ENCODE peak calls at places on chromosomes 1 and 21, in four cellular contexts. Q, G, O and R are unnamed samples.

GRCh38 chr1:223771814-223772770 is 59.8 kb downstream of the CAPN2 start:
- DNase-seq in Q (no peak), G (no peak), O (peak), R (no peak)

GRCh38 chr1:201376464-201377374 is 761 bp downstream of the TNNT2 start:
- DNase-seq in Q (no peak), G (peak), O (no peak), R (no peak)

GRCh38 chr1:31877544-31877943 is 60.6 kb downstream of the PTP4A2 start:
- DNase-seq in Q (no peak), G (no peak), O (no peak), R (no peak)

GRCh38 chr1:3373175-3373574 is 81.3 kb upstream of the ARHGEF16 start:
- DNase-seq in Q (no peak), G (no peak), O (no peak), R (no peak)

GRCh38 chr1:158251160-158251559 is 3.1 kb upstream of the CD1A start:
- DNase-seq in Q (no peak), G (no peak), O (no peak), R (no peak)

GRCh38 chr1:108046021-108046420 is 81.0 kb upstream of the VAV3 start:
- DNase-seq in Q (no peak), G (no peak), O (no peak), R (no peak)

GRCh38 chr1:54125671-54126070 is 27.1 kb downstream of the CDCP2 start:
- DNase-seq in Q (peak), G (no peak), O (no peak), R (no peak)

GRCh38 chr1:23619299-23620188 is 60.2 kb upstream of the ID3 start:
- DNase-seq in Q (peak), G (peak), O (no peak), R (peak)

GRCh38 chr1:24704411-24705259 is 40.6 kb upstream of the CLIC4 start:
- DNase-seq in Q (no peak), G (no peak), O (no peak), R (no peak)

GRCh38 chr1:240100351-240100750 is 8.7 kb downstream of the FMN2 start:
- DNase-seq in Q (no peak), G (no peak), O (no peak), R (no peak)

GRCh38 chr1:36419569-36419968 is 21.9 kb upstream of the LSM10 start:
- DNase-seq in Q (no peak), G (no peak), O (peak), R (no peak)

GRCh38 chr1:154344977-154345837 is 19.9 kb downstream of the ATP8B2 start:
- DNase-seq in Q (peak), G (no peak), O (no peak), R (no peak)

GRCh38 chr1:203776636-203777035 is 11.7 kb downstream of the LAX1 start:
- DNase-seq in Q (no peak), G (no peak), O (no peak), R (no peak)

GRCh38 chr21:39633770-39634181 is 21.0 kb downstream of the B3GALT5 start:
- DNase-seq in Q (no peak), G (no peak), O (no peak), R (no peak)

GRCh38 chr1:153790996-153791855 is 16.0 kb downstream of the SLC27A3 start:
- DNase-seq in Q (peak), G (no peak), O (peak), R (no peak)

GRCh38 chr1:36089393-36090121 is 865 bp downstream of the ADPRS start:
- DNase-seq in Q (no peak), G (no peak), O (peak), R (no peak)

GRCh38 chr1:4801192-4801924 is 146.9 kb downstream of the AJAP1 start:
- DNase-seq in Q (peak), G (no peak), O (peak), R (no peak)

GRCh38 chr1:186812560-186812959 is 16.2 kb upstream of the PLA2G4A start:
- DNase-seq in Q (no peak), G (no peak), O (no peak), R (no peak)

GRCh38 chr1:69791311-69791710 is 223.6 kb downstream of the LRRC7 start:
- DNase-seq in Q (no peak), G (no peak), O (no peak), R (no peak)

GRCh38 chr1:6052543-6053205 is 7.0 kb downstream of the KCNAB2 start:
- DNase-seq in Q (peak), G (peak), O (no peak), R (no peak)

GRCh38 chr1:229199892-229200291 is 71.0 kb upstream of the RAB4A start:
- DNase-seq in Q (no peak), G (no peak), O (no peak), R (no peak)

GRCh38 chr1:199463521-199464127 is 563.9 kb upstream of the NR5A2 start:
- DNase-seq in Q (no peak), G (no peak), O (no peak), R (no peak)

GRCh38 chr1:222048030-222048632 is 306.2 kb upstream of the DUSP10 start:
- DNase-seq in Q (no peak), G (no peak), O (no peak), R (no peak)

GRCh38 chr21:28963831-28964230 is 28.8 kb downstream of the LTN1 start:
- DNase-seq in Q (no peak), G (no peak), O (no peak), R (no peak)

GRCh38 chr1:15128520-15129313 is 24.8 kb upstream of the TMEM51 start:
- DNase-seq in Q (peak), G (peak), O (peak), R (peak)

GRCh38 chr1:97920832-97921571 is at the start of gene DPYD:
- DNase-seq in Q (peak), G (peak), O (peak), R (peak)

GRCh38 chr1:13922440-13922839 is 222.5 kb downstream of the PRDM2 start:
- DNase-seq in Q (no peak), G (no peak), O (no peak), R (no peak)

GRCh38 chr21:41431788-41432548 is 5.9 kb downstream of the MX1 start:
- DNase-seq in Q (no peak), G (no peak), O (no peak), R (peak)

GRCh38 chr1:6041432-6042062 is 4.1 kb upstream of the KCNAB2 start:
- DNase-seq in Q (peak), G (no peak), O (no peak), R (no peak)

GRCh38 chr1:1440941-1441888 is 5.7 kb downstream of the VWA1 start:
- DNase-seq in Q (peak), G (no peak), O (no peak), R (peak)

GRCh38 chr1:24541711-24542346 is 14.1 kb upstream of the NCMAP start:
- DNase-seq in Q (no peak), G (no peak), O (no peak), R (no peak)

GRCh38 chr21:41763398-41763931 is 3.4 kb downstream of the RIPK4 start:
- DNase-seq in Q (no peak), G (no peak), O (no peak), R (no peak)

GRCh38 chr1:220313576-220313975 is 41.3 kb upstream of the RAB3GAP2 start:
- DNase-seq in Q (no peak), G (no peak), O (no peak), R (no peak)

GRCh38 chr1:9753121-9753531 is 70.6 kb downstream of the CLSTN1 start:
- DNase-seq in Q (peak), G (no peak), O (no peak), R (no peak)

GRCh38 chr1:18557621-18558465 is 72.8 kb upstream of the PAX7 start:
- DNase-seq in Q (no peak), G (no peak), O (no peak), R (no peak)
- TF ChIP-seq CTCF in Q (no peak), G (no peak), O (no peak), R (no peak)

DNA sequence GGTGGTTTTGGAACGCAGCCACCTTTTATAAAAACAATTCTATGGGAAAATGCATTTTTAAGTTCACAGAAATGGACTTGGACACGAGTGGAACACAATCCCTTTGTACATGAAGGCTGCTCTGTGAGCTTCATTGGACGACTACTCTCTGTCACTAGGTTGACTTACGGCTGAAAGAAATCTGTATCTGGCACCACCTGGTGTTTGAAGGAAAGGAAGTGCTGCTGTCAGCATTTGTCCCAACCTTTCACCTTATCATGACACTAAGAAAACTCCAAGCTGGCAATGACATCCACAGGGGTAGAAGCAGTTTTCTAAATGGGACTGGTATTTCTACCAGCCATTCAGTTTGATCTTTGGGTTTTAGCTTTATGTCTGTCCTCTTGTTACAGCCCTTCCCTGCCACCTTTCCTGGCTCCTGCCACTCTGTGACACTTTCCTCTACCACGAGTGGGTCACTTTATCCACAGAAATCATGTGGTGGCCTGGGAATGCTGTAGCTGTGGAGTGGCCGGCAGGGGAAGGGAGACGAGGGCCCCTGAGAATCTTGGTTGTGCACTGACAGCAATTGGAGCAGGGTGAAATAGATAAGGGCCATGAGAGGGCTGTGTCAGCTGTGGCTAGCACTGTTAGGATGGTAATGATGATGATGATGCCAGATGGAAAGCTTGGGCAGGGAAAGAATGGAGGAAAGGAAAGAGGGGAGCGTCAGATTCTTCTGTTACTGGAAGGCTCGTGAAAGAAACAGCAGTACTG is 85.2 kb downstream of the TBX19 start:
- DNase-seq in Q (no peak), G (no peak), O (no peak), R (no peak)
- TF ChIP-seq CTCF in Q (no peak), G (peak), O (no peak), R (no peak)

GRCh38 chr1:209883341-209883971 is 54.6 kb upstream of the SYT14 start:
- DNase-seq in Q (no peak), G (no peak), O (no peak), R (no peak)
- TF ChIP-seq CTCF in Q (no peak), G (no peak), O (no peak), R (no peak)

GRCh38 chr1:234371414-234371813 is 1.8 kb upstream of the COA6 start:
- DNase-seq in Q (no peak), G (no peak), O (no peak), R (no peak)
- TF ChIP-seq CTCF in Q (no peak), G (no peak), O (no peak), R (no peak)

GRCh38 chr1:19239876-19240275 is 11.4 kb downstream of the EMC1 start:
- DNase-seq in Q (no peak), G (no peak), O (no peak), R (no peak)

GRCh38 chr1:19232526-19232851 is 18.8 kb downstream of the EMC1 start:
- DNase-seq in Q (peak), G (no peak), O (peak), R (no peak)

GRCh38 chr1:19229229-19229628 is 19.2 kb upstream of the UBR4 start:
- DNase-seq in Q (no peak), G (no peak), O (no peak), R (no peak)

GRCh38 chr1:19229828-19230325 is 19.8 kb upstream of the UBR4 start:
- DNase-seq in Q (no peak), G (no peak), O (no peak), R (no peak)

DNA sequence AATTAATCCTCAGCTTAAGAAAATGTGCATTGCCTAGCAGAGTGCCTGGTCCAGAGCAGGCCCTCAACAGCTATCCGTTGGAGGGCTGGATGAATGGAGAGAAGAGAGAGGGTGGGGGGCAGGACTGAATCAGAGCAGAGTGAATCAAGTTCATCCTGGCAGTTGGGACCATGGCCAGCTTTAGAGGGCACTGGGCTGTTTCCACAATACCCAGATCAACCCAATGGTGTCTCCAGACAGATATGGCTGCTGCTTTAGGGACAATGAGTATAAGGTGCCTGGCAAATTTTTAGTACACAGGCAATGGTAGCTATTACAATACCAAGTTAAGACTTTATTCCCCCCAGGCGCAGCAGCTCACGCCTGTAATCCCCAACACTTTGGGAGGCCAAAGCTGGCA is 17.1 kb downstream of the EMC1 start:
- DNase-seq in Q (no peak), G (no peak), O (no peak), R (no peak)
- TF ChIP-seq CTCF in Q (no peak), G (no peak), O (no peak), R (no peak)

GRCh38 chr21:35444391-35444790 is 395.3 kb upstream of the RUNX1 start:
- DNase-seq in Q (no peak), G (no peak), O (no peak), R (no peak)

GRCh38 chr21:35441868-35442582 is 392.9 kb upstream of the RUNX1 start:
- DNase-seq in Q (no peak), G (no peak), O (no peak), R (no peak)

GRCh38 chr21:35437941-35438340 is 388.8 kb upstream of the RUNX1 start:
- DNase-seq in Q (no peak), G (no peak), O (no peak), R (no peak)

GRCh38 chr21:35436899-35437298 is 387.8 kb upstream of the RUNX1 start:
- DNase-seq in Q (no peak), G (no peak), O (no peak), R (no peak)

GRCh38 chr21:35438643-35439404 is 389.7 kb upstream of the RUNX1 start:
- DNase-seq in Q (no peak), G (no peak), O (no peak), R (peak)
- TF ChIP-seq CTCF in Q (no peak), G (no peak), O (no peak), R (no peak)

GRCh38 chr1:92834617-92835016 is 2.8 kb downstream of the RPL5 start:
- DNase-seq in Q (no peak), G (no peak), O (no peak), R (no peak)

GRCh38 chr1:92831368-92831761 is 475 bp upstream of the RPL5 start:
- DNase-seq in Q (no peak), G (no peak), O (no peak), R (no peak)

GRCh38 chr1:92833840-92834239 is 2.0 kb downstream of the RPL5 start:
- DNase-seq in Q (no peak), G (no peak), O (no peak), R (no peak)

GRCh38 chr1:92832537-92833160 is 809 bp downstream of the RPL5 start:
- DNase-seq in Q (no peak), G (no peak), O (no peak), R (no peak)

GRCh38 chr1:92831762-92832536 is at the start of gene RPL5:
- DNase-seq in Q (peak), G (peak), O (peak), R (peak)
- TF ChIP-seq CTCF in Q (peak), G (peak), O (peak), R (no peak)